ENCODE peak calls at places on chromosomes 7 and 10, in seven cellular contexts. F is GM23338, V is DND-41, U is adrenal gland, Y is upper lobe of right lung, S is SK-N-SH, E is H9. O is an unnamed sample. For H3K4me1, the result is how much of the 10 kb centered on the place peaks cover.

GRCh38 chr7:24587853-24588252 is 14.6 kb downstream of the PALS2 start:
- DNase-seq in V (peak), U (no peak), Y (no peak), S (no peak), F (peak), E (peak), O (no peak)

GRCh38 chr7:107758667-107759066 is 14.7 kb downstream of the CBLL1 start:
- DNase-seq in S (no peak), V (no peak), F (no peak), Y (no peak), E (no peak), U (no peak), O (no peak)

GRCh38 chr7:80729586-80730320 is 91.3 kb downstream of the CD36 start:
- DNase-seq in U (no peak), E (no peak), F (no peak), S (no peak), Y (no peak), V (no peak), O (no peak)

GRCh38 chr10:130169136-130169888 is 33.1 kb downstream of the GLRX3 start:
- DNase-seq in S (no peak), E (no peak), F (peak), U (no peak), V (no peak), Y (no peak), O (no peak)

GRCh38 chr10:102523250-102524029 is 19.7 kb downstream of the SUFU start:
- DNase-seq in S (no peak), Y (no peak), U (no peak), F (no peak), E (no peak), V (no peak), O (no peak)

GRCh38 chr10:68553138-68553537 is 7.0 kb upstream of the TET1 start:
- DNase-seq in F (peak), V (no peak), E (peak), S (no peak), U (no peak), Y (no peak), O (no peak)

GRCh38 chr10:99859585-99859984 is 77.1 kb downstream of the ABCC2 start:
- DNase-seq in E (peak), F (peak), V (peak), U (no peak), S (peak), Y (no peak), O (no peak)

GRCh38 chr10:113068178-113068890 is 118.3 kb downstream of the TCF7L2 start:
- DNase-seq in S (no peak), V (no peak), U (no peak), F (no peak), Y (no peak), E (no peak), O (no peak)

GRCh38 chr7:137975223-137975622 is 26.7 kb downstream of the CREB3L2 start:
- DNase-seq in Y (no peak), F (no peak), V (no peak), E (no peak), S (no peak), U (no peak), O (no peak)

GRCh38 chr10:48404646-48405045 is 98.2 kb downstream of the MAPK8 start:
- DNase-seq in V (no peak), F (no peak), E (no peak), Y (no peak), U (no peak), S (no peak), O (no peak)

GRCh38 chr7:101486056-101486763 is 123.5 kb downstream of the COL26A1 start:
- DNase-seq in U (no peak), F (peak), E (peak), S (peak), V (no peak), Y (no peak), O (no peak)

GRCh38 chr10:44395396-44395795 is 10.5 kb upstream of the CXCL12 start:
- DNase-seq in V (no peak), U (no peak), Y (peak), F (no peak), E (no peak), S (no peak), O (no peak)

GRCh38 chr7:67821116-67821515 is 824.5 kb downstream of the TYW1 start:
- DNase-seq in V (no peak), F (no peak), E (no peak), U (no peak), S (no peak), Y (no peak), O (no peak)

GRCh38 chr10:100146875-100147665 is 38.8 kb downstream of the ERLIN1 start:
- DNase-seq in U (no peak), V (no peak), E (no peak), Y (no peak), S (no peak), F (no peak), O (no peak)

GRCh38 chr7:15015545-15016314 is 113.2 kb upstream of the DGKB start:
- DNase-seq in V (peak), S (peak), F (peak), E (peak), U (peak), Y (no peak), O (no peak)

DNA sequence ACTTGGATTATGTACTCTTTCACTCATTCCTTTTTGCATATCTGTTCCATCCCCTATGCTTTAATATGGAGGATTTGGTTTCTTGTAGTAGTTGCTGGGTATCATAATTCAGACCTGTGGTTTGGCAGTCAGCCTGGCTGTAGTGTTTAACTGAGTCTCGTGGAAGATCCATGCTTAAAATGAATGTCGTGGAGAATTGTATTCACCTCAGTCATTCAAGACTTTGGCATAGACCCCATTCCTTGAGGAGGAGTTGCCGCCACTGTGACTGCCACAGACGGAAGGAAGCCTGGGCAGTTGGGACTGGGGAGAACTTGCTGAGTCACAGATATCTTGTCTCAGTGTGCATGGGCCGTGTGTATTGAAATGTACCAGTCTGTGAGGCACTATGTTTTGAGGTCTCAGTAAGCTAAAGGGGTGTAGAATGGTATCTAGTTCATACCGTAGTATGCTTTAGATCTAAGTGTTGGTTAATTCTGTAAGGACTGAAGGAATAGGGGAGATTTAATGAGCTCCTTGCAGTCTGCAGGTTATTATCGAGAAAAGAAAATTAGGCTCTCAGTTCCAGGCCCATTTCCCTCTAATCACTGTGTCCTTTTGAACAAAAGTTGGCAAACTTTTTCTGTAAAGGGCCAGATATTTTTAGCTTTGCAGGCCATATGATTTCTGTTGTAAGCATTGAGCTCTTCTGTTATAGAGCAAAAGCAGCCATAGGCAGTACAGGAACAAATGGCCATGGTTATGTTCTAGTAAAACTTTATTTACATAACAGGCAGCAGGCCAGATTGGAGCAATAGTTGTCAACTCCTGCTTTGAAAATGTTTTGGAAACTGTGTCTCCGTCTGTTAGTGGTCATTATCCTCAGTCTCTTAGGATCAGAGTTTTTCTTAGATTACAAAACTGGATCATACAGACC is 76.8 kb downstream of the TPST1 start:
- DNase-seq in S (no peak), U (peak), F (no peak), V (no peak), E (no peak), Y (no peak), O (no peak)
- H3K4me1 ChIP-seq in S (under half), U (under half), F (under half), V (under half), E (under half), Y (under half), O (under half)

GRCh38 chr10:71831646-71832552 is 19.2 kb downstream of the PSAP start:
- DNase-seq in S (no peak), U (no peak), Y (no peak), V (no peak), F (no peak), E (no peak), O (peak)
- TF ChIP-seq CTCF in S (no peak), U (no peak), Y (no peak), V (no peak), F (no peak), E (no peak), O (peak)

GRCh38 chr7:157397036-157397720 is 60.4 kb downstream of the DNAJB6 start:
- DNase-seq in F (no peak), E (no peak), U (no peak), S (peak), Y (no peak), V (no peak), O (no peak)
- H3K27ac ChIP-seq in F (peak), E (no peak), U (peak), S (peak), Y (peak), V (no peak), O (no peak)

GRCh38 chr10:114332808-114333207 is 71.5 kb downstream of the AFAP1L2 start:
- DNase-seq in E (no peak), V (no peak), S (no peak), U (no peak), F (no peak), Y (no peak), O (no peak)
- H3K4me1 ChIP-seq in E (under half), V (under half), S (under half), U (under half), F (under half), Y (under half), O (under half)

DNA sequence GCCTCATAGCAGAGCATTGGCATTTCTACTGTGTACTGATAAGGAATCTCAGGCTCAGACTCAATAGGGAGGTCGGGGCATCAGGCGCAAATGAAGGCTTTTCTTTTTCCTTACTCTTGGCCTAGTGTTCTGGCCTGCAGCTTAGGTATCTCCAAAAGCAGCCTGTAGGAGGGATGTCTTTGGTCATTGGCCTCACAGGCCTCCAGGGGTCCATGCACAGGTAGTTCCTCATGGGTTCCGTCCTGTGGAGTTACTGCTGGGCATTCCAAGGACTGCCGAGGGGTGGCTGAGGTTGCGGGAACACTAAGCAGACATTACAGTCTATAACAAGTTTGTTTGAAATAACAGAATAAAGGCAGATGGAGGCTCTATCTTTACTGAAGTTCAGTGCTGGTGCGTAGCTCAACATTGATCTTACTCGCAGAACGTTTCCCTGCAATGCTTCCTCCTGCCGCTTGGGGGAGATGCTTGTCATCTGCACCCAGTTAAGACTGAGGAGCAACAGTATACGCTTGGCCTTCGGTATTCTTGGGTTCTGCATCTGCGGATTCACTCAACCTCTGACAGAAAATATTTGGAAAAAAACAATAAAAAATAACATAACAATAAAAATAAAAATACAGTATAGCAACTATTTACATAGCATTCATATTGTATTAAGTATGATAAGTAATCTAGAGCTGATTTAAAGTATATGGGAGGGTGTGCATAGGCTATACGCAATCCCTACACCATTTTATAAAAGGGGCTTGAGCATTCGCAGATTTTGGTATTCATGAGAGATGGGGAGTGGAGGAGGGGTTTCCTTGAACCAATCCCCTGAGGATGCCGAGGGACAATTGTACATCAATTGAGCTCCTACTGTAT is 58.9 kb downstream of the SH2D4B start:
- DNase-seq in E (peak), S (peak), F (peak), V (peak), U (no peak), Y (no peak), O (no peak)
- TF ChIP-seq CTCF in E (peak), S (peak), F (peak), V (peak), U (peak), Y (peak), O (peak)

GRCh38 chr7:152501506-152501905 is 65.7 kb upstream of the KMT2C start:
- DNase-seq in S (no peak), V (no peak), F (no peak), E (no peak), Y (no peak), U (no peak), O (no peak)
- H3K27ac ChIP-seq in S (no peak), V (no peak), F (no peak), E (no peak), Y (no peak), U (no peak), O (no peak)

DNA sequence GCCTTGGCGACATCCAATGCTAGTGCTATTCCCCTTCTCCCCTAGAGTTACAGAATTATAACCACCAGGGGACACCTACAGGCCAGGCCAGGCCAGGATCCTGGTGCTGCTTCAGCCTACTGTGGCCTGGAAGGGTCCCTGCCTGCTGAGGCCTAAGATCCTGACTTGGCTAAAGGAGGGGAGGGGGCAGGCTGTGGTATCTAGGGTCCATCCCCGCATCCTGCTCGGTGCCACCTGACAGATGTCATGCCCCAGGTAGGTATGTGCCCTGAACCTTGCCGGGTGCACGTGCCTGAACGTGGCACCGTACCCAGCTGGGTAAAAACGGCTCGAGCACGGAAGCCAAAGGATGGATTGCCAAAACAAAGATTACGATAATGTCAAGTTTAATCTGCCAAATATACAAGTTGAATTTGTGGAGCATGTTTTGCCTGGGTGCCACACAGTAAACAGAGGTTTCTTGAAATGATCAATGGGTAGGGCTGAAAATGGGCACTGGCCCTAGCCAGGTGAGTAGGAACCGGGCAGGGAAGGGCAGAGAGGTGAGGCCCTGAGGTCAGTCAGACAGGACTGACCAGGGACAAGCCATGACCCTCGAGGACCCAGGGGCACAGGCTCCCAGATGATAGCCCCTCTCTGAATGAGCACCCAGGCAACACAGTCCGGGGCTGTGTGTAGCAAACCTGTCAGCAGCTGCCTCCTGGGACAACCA is 12.6 kb downstream of the PDAP1 start:
- DNase-seq in S (no peak), V (no peak), F (peak), Y (no peak), U (no peak), E (no peak), O (no peak)
- H3K4me1 ChIP-seq in S (under half), V (under half), F (under half), Y (under half), U (under half), E (under half), O (under half)

O was measured in RWPE2.